ENCODE peak calls at places on chromosomes 11 and 22, in four cellular contexts. One of them, this sample, is unnamed.

GRCh38 chr22:18056161-18056666 is 21.6 kb upstream of the PEX26 start:
- DNase-seq in astrocyte of the spinal cord: peak
- DNase-seq in heart left ventricle: peak
- DNase-seq in CD4-positive, alpha-beta T cell: no peak
- DNase-seq in this sample: no peak

GRCh38 chr22:45903355-45904149 is 73.4 kb downstream of the WNT7B start:
- DNase-seq in CD4-positive, alpha-beta T cell: no peak
- DNase-seq in heart left ventricle: peak
- DNase-seq in astrocyte of the spinal cord: peak
- DNase-seq in this sample: no peak

GRCh38 chr11:33567004-33567403 is 133.6 kb downstream of the C11orf91 start:
- DNase-seq in CD4-positive, alpha-beta T cell: no peak
- DNase-seq in heart left ventricle: no peak
- DNase-seq in astrocyte of the spinal cord: no peak
- DNase-seq in this sample: no peak

GRCh38 chr11:96341237-96342130 is 1.5 kb downstream of the MAML2 start:
- DNase-seq in CD4-positive, alpha-beta T cell: peak
- DNase-seq in astrocyte of the spinal cord: peak
- DNase-seq in heart left ventricle: peak
- DNase-seq in this sample: peak

GRCh38 chr11:2800655-2801531 is 84.7 kb downstream of the CDKN1C start:
- DNase-seq in CD4-positive, alpha-beta T cell: no peak
- DNase-seq in astrocyte of the spinal cord: no peak
- DNase-seq in heart left ventricle: peak
- DNase-seq in this sample: peak

GRCh38 chr11:94028436-94028835 is 7.3 kb downstream of the HEPHL1 start:
- DNase-seq in astrocyte of the spinal cord: peak
- DNase-seq in CD4-positive, alpha-beta T cell: no peak
- DNase-seq in heart left ventricle: no peak
- DNase-seq in this sample: no peak

GRCh38 chr22:19916006-19916405 is 25.6 kb upstream of the COMT start:
- DNase-seq in heart left ventricle: no peak
- DNase-seq in astrocyte of the spinal cord: no peak
- DNase-seq in CD4-positive, alpha-beta T cell: no peak
- DNase-seq in this sample: no peak

GRCh38 chr11:88428959-88429358 is 91.4 kb upstream of the CTSC start:
- DNase-seq in heart left ventricle: no peak
- DNase-seq in astrocyte of the spinal cord: no peak
- DNase-seq in CD4-positive, alpha-beta T cell: no peak
- DNase-seq in this sample: no peak

GRCh38 chr11:119774180-119774763 is 45.3 kb upstream of the NECTIN1 start:
- DNase-seq in CD4-positive, alpha-beta T cell: no peak
- DNase-seq in heart left ventricle: no peak
- DNase-seq in astrocyte of the spinal cord: no peak
- DNase-seq in this sample: peak

GRCh38 chr11:443542-444199 is 1.9 kb upstream of the ANO9 start:
- DNase-seq in astrocyte of the spinal cord: peak
- DNase-seq in CD4-positive, alpha-beta T cell: no peak
- DNase-seq in heart left ventricle: no peak
- DNase-seq in this sample: no peak

GRCh38 chr22:36510966-36511881 is 4.4 kb upstream of the FOXRED2 start:
- DNase-seq in CD4-positive, alpha-beta T cell: peak
- DNase-seq in astrocyte of the spinal cord: peak
- DNase-seq in heart left ventricle: no peak
- DNase-seq in this sample: peak

DNA sequence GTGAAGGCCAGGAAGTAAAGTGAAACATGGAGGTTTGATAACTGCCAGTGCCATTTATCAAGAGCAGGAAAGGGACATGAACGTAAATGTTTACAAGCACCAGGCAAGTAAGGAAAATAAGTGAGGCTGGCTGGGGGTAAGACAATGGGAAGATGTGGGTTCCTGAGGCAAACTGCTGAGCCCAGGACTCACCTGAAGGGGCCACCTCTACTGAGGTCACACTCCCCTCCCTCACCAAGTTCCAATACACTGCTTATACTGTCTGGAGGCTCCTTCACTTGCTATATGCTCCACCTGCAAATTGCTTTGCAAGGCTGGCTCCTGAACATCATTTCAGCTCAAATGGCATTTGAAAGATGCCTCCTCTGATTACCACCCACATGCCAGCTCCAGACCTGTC is 10.3 kb upstream of the ZC3H12C start:
- DNase-seq in heart left ventricle: no peak
- DNase-seq in CD4-positive, alpha-beta T cell: no peak
- DNase-seq in astrocyte of the spinal cord: no peak
- DNase-seq in this sample: no peak
- TF ChIP-seq CTCF in heart left ventricle: no peak
- TF ChIP-seq CTCF in CD4-positive, alpha-beta T cell: no peak
- TF ChIP-seq CTCF in astrocyte of the spinal cord: no peak
- TF ChIP-seq CTCF in this sample: no peak

DNA sequence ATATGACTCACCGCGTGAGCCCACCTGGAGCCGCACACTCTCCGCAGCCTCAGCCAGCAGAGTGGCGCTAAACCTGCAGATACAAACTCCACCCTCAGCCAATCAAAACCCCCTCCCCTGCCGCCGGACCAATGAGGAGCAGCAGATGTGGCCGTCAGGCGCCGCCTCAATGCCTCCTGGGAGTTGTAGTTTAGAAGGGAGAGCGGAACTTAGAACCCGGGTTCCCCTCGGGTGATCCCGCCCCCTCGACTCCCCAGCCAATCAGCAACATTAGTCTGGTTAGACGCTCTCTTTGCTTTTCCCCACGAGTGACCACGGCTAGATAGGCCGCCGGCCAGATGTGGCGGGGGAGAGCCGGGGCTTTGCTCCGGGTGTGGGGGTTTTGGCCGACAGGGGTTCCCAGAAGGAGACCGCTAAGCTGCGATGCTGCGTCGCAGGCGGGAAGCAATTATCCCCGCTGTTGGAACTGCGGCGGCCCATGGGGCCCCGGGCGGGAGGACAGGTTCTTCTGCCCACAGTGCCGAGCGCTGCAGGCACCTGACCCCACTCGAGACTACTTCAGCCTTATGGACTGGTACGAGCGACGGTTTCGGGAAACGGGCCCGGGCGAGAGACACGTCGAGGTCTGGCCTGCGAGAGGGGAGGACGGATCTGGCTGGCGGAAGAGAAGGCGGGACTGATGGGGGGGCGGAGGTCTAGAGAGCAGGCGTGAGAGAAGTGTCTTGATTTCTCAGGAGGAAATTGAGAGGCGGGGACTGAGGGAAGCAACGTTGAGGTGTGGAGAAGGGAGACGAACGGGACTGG is at the start of the genes CHEK2 and HSCB:
- DNase-seq in astrocyte of the spinal cord: peak
- DNase-seq in heart left ventricle: peak
- DNase-seq in CD4-positive, alpha-beta T cell: peak
- DNase-seq in this sample: peak
- TF ChIP-seq CTCF in astrocyte of the spinal cord: no peak
- TF ChIP-seq CTCF in heart left ventricle: peak
- TF ChIP-seq CTCF in CD4-positive, alpha-beta T cell: no peak
- TF ChIP-seq CTCF in this sample: no peak

GRCh38 chr11:68372114-68372513 is 59.7 kb downstream of the LRP5 start:
- DNase-seq in CD4-positive, alpha-beta T cell: no peak
- DNase-seq in heart left ventricle: peak
- DNase-seq in astrocyte of the spinal cord: no peak
- DNase-seq in this sample: no peak

GRCh38 chr11:68369756-68370155 is 57.4 kb downstream of the LRP5 start:
- DNase-seq in astrocyte of the spinal cord: no peak
- DNase-seq in CD4-positive, alpha-beta T cell: no peak
- DNase-seq in heart left ventricle: no peak
- DNase-seq in this sample: no peak

GRCh38 chr11:68372625-68373024 is 60.2 kb downstream of the LRP5 start:
- DNase-seq in astrocyte of the spinal cord: no peak
- DNase-seq in CD4-positive, alpha-beta T cell: no peak
- DNase-seq in heart left ventricle: no peak
- DNase-seq in this sample: no peak

GRCh38 chr11:68370211-68371111 is 58.1 kb downstream of the LRP5 start:
- DNase-seq in CD4-positive, alpha-beta T cell: no peak
- DNase-seq in astrocyte of the spinal cord: no peak
- DNase-seq in heart left ventricle: no peak
- DNase-seq in this sample: no peak

DNA sequence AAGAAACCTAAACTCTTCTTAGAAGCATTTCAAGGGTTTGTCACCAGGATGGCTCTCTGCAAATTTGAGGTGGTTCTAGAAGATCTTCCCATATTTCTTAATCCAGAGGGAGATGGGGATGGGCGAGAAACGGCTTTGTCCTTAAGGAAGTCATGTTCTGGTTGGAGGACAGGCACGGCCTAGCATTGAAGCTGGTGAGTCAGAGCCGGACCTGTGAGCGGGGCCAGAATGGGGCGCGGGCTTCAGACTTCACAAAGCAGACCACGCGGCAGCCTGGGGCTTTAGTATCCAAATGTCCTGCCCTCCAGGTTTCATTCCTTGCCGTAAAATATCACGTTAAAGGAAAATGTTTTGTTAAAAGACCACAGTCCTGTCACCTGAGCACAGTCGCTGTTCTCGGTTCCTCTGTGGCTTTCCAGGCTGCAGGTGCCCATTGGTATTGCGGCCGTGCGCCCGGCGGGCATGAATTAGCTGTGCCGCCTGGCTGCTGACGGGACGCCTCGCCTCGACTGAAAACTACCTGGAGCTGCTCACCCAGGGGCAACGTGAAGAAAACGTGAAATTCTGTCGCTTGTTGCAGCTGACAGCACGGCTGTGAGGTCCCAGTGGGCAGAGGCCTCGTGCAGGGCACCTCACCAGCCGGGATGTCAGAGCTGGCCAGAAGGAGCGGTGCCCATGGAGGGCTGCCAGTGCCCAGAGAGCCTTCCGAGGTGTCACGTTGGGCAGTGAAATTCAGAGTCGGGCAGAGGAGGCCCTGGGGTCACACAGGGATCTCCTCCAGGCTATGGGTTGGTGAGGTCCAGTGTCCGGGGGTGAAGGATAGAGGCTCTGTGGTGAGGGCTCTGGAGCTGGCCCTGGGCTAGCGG is 59.0 kb downstream of the LRP5 start:
- DNase-seq in astrocyte of the spinal cord: no peak
- DNase-seq in CD4-positive, alpha-beta T cell: no peak
- DNase-seq in heart left ventricle: peak
- DNase-seq in this sample: no peak
- TF ChIP-seq CTCF in astrocyte of the spinal cord: no peak
- TF ChIP-seq CTCF in CD4-positive, alpha-beta T cell: no peak
- TF ChIP-seq CTCF in heart left ventricle: no peak
- TF ChIP-seq CTCF in this sample: no peak

DNA sequence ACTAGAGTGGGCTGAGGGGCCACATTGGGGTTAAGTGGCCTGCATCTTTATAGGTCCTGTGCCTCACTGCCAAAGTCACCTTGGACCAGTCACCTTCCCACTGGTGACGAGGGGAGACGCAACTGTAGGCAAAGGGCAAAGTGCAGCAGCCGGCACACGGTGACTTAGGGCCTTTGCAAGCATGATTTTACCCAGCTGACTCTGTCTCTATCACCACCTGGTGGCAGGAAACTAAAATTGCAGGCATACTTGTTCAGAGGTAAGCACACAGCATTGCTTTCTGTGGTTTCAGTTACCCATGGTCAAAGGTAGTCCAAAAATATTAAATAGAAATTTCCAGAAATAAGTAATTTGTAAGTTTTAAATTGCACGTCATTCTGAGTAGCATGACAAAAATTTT is 1164.4 kb downstream of the BRD1 start:
- DNase-seq in heart left ventricle: no peak
- DNase-seq in astrocyte of the spinal cord: no peak
- DNase-seq in CD4-positive, alpha-beta T cell: no peak
- DNase-seq in this sample: no peak
- TF ChIP-seq CTCF in heart left ventricle: no peak
- TF ChIP-seq CTCF in astrocyte of the spinal cord: peak
- TF ChIP-seq CTCF in CD4-positive, alpha-beta T cell: no peak
- TF ChIP-seq CTCF in this sample: peak

DNA sequence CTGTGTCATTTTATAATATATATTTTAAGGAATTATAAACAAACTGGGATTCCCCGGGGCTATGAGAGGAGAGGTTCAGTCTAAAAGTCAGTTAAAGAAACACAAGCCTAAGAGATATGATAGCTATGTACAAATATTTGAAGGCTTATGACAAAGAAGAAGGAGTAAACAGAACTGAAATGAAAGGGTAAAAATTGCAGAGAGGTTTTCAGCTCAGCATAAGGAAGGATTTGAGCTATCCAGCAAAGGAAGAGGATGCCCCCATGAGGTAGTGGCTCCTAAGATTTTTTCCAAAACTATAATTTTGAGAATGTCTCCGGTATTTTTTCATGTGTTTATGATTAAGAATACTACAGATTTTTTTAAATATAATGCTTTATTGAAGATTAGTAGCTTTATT is 57.9 kb upstream of the ANGPTL5 start:
- DNase-seq in heart left ventricle: no peak
- DNase-seq in CD4-positive, alpha-beta T cell: no peak
- DNase-seq in astrocyte of the spinal cord: no peak
- DNase-seq in this sample: no peak
- TF ChIP-seq CTCF in heart left ventricle: no peak
- TF ChIP-seq CTCF in CD4-positive, alpha-beta T cell: no peak
- TF ChIP-seq CTCF in astrocyte of the spinal cord: peak
- TF ChIP-seq CTCF in this sample: no peak

DNA sequence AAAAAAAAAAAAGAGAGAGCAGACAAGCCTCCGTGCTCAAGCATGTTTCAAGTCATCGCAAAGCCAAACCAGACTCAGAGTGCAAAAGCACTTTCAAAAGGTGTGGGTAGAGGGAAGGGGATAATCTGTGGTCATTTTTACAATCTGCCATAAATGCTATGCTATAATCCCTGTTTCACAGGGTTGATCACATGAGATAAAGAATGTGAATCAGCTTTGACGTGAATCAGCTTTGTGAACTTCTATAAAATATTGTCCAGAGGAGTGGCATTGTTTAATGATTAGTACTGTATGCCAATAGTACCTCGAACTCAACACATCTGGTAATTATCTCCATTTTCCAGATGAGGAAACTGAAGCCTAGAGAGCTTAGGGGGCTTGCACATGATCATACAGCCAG is 20.0 kb upstream of the POLD3 start:
- DNase-seq in CD4-positive, alpha-beta T cell: no peak
- DNase-seq in heart left ventricle: no peak
- DNase-seq in astrocyte of the spinal cord: no peak
- DNase-seq in this sample: no peak
- TF ChIP-seq CTCF in CD4-positive, alpha-beta T cell: no peak
- TF ChIP-seq CTCF in heart left ventricle: no peak
- TF ChIP-seq CTCF in astrocyte of the spinal cord: no peak
- TF ChIP-seq CTCF in this sample: no peak